ENCODE peak calls at places on chromosomes 6 and 20, in nine cellular contexts. J is kidney tubule cell; V is HEK293T; U is iris pigment epithelial cell; G is RKO; N is activated CD8-positive, alpha-beta memory T cell treated with anti-CD3 and anti-CD28 coated beads, Interleukin-2, amount 50 U/mL, for 4 hours; H is effector memory CD8-positive, alpha-beta T cell; E is erythroblast; I is upper lobe of right lung. T is an unnamed sample.

GRCh38 chr6:124738496-124738895 is 223.7 kb upstream of the RNF217 start:
- DNase-seq in J (no peak), V (no peak), U (peak), G (no peak), N (no peak), H (no peak), E (no peak), I (no peak), T (no peak)

GRCh38 chr20:50194831-50195523 is 4.3 kb downstream of the CEBPB start:
- DNase-seq in J (no peak), V (peak), U (no peak), G (no peak), N (no peak), H (no peak), E (peak), I (no peak), T (no peak)

GRCh38 chr6:148175511-148176188 is 167.0 kb upstream of the SASH1 start:
- DNase-seq in J (no peak), V (no peak), U (peak), G (no peak), N (no peak), H (no peak), E (no peak), I (no peak), T (no peak)

GRCh38 chr6:151512481-151512880 is 18.7 kb downstream of the CCDC170 start:
- DNase-seq in J (no peak), V (no peak), U (no peak), G (no peak), N (no peak), H (no peak), E (no peak), I (no peak), T (no peak)

GRCh38 chr6:52361945-52362442 is at the start of gene PAQR8:
- DNase-seq in J (peak), V (peak), U (peak), G (peak), N (peak), H (peak), E (peak), I (peak), T (peak)

GRCh38 chr6:105882071-105882803 is 203.9 kb upstream of the PRDM1 start:
- DNase-seq in J (peak), V (no peak), U (no peak), G (no peak), N (no peak), H (no peak), E (no peak), I (no peak), T (peak)

GRCh38 chr6:128731249-128732165 is 151.4 kb upstream of the LAMA2 start:
- DNase-seq in J (peak), V (peak), U (peak), G (peak), N (no peak), H (no peak), E (peak), I (no peak), T (peak)

GRCh38 chr6:144006731-144007454 is 1.2 kb downstream of the PLAGL1 start:
- DNase-seq in J (peak), V (peak), U (peak), G (peak), N (no peak), H (no peak), E (peak), I (no peak), T (peak)

GRCh38 chr6:122887941-122888340 is 98.9 kb downstream of the SMPDL3A start:
- DNase-seq in J (no peak), V (no peak), U (no peak), G (no peak), N (no peak), H (no peak), E (no peak), I (no peak), T (no peak)

GRCh38 chr20:48205786-48206185 is 420.5 kb upstream of the SULF2 start:
- DNase-seq in J (no peak), V (no peak), U (no peak), G (no peak), N (no peak), H (no peak), E (no peak), I (no peak), T (no peak)

GRCh38 chr20:1964659-1965405 is 29.0 kb downstream of the PDYN start:
- DNase-seq in J (no peak), V (no peak), U (no peak), G (no peak), N (no peak), H (no peak), E (no peak), I (no peak), T (no peak)

GRCh38 chr20:3653921-3654320 is 9.3 kb downstream of the GFRA4 start:
- DNase-seq in J (no peak), V (no peak), U (no peak), G (no peak), N (no peak), H (no peak), E (no peak), I (no peak), T (no peak)

GRCh38 chr6:30752164-30752927 is 8.0 kb upstream of the IER3 start:
- DNase-seq in J (peak), V (no peak), U (peak), G (peak), N (no peak), H (no peak), E (peak), I (peak), T (peak)

GRCh38 chr6:63844287-63844686 is 208.7 kb downstream of the PHF3 start:
- DNase-seq in J (no peak), V (no peak), U (peak), G (no peak), N (no peak), H (no peak), E (no peak), I (no peak), T (no peak)

GRCh38 chr6:158149641-158150040 is 18.4 kb downstream of the SERAC1 start:
- DNase-seq in J (peak), V (no peak), U (peak), G (peak), N (no peak), H (no peak), E (peak), I (no peak), T (peak)

GRCh38 chr6:148867851-148868250 is 121.0 kb downstream of the UST start:
- DNase-seq in J (peak), V (no peak), U (no peak), G (peak), N (no peak), H (no peak), E (no peak), I (no peak), T (no peak)

GRCh38 chr6:36683656-36684446 is 5.3 kb downstream of the CDKN1A start:
- DNase-seq in J (no peak), V (no peak), U (no peak), G (no peak), N (no peak), H (no peak), E (no peak), I (peak), T (no peak)

GRCh38 chr20:20411841-20412240 is 43.9 kb downstream of the INSM1 start:
- DNase-seq in J (no peak), V (no peak), U (no peak), G (no peak), N (no peak), H (no peak), E (no peak), I (no peak), T (no peak)

GRCh38 chr20:3785240-3786125 is 1.1 kb downstream of the CENPB start:
- DNase-seq in J (no peak), V (no peak), U (no peak), G (no peak), N (no peak), H (no peak), E (no peak), I (no peak), T (no peak)

GRCh38 chr20:61980647-61981583 is 84.8 kb downstream of the TAF4 start:
- DNase-seq in J (peak), V (peak), U (peak), G (peak), N (no peak), H (no peak), E (peak), I (no peak), T (peak)

GRCh38 chr6:131917763-131918649 is 33.2 kb downstream of the CCN2 start:
- DNase-seq in J (no peak), V (no peak), U (no peak), G (no peak), N (no peak), H (no peak), E (no peak), I (no peak), T (no peak)

GRCh38 chr6:169115632-169116031 is 138.0 kb downstream of the THBS2 start:
- DNase-seq in J (no peak), V (no peak), U (peak), G (no peak), N (no peak), H (no peak), E (no peak), I (no peak), T (no peak)

GRCh38 chr20:32507998-32508774 is 76.9 kb downstream of the NOL4L start:
- DNase-seq in J (no peak), V (no peak), U (no peak), G (no peak), N (no peak), H (no peak), E (no peak), I (no peak), T (no peak)

GRCh38 chr6:10555625-10556309 is 34.6 kb downstream of the GCNT2 start:
- DNase-seq in J (peak), V (peak), U (peak), G (no peak), N (no peak), H (no peak), E (peak), I (no peak), T (no peak)